ENCODE peak calls at places on chromosomes 4 and X, in seven cellular contexts. D is cardiac fibroblast; S is naive thymus-derived CD4-positive, alpha-beta T cell; O is activated naive CD4-positive, alpha-beta T cell treated with anti-CD3 and anti-CD28 coated beads, Interleukin-2, amount 50 U/mL, for 72 hours; V is activated CD4-positive, CD25-positive, alpha-beta regulatory T cell; A is HCEC 1CT; Y is uterus. P is an unnamed sample.

GRCh38 chr4:23614284-23614892 is 275.5 kb downstream of the PPARGC1A start:
- DNase-seq in O (no peak), S (no peak), A (no peak), V (no peak), D (peak; percentile 9), Y (no peak), P (peak; percentile 54)

GRCh38 chrX:1507511-1508463 is 29.2 kb downstream of the P2RY8 start:
- DNase-seq in D (no peak), O (no peak), A (no peak), S (no peak), Y (no peak), V (no peak), P (no peak)

GRCh38 chrX:36480441-36480990 is 527.6 kb upstream of the FAM47C start:
- DNase-seq in V (no peak), O (no peak), A (no peak), Y (no peak), D (no peak), S (no peak), P (no peak)

GRCh38 chr4:158624889-158625478 is 46.7 kb downstream of the C4orf46 start:
- DNase-seq in Y (no peak), O (peak; percentile 17), S (no peak), V (no peak), A (peak; percentile 32), D (peak; percentile 88), P (peak; percentile 60)

GRCh38 chrX:129769467-129770154 is 10.1 kb upstream of the SASH3 start:
- DNase-seq in V (peak; percentile 7), Y (no peak), A (no peak), O (no peak), S (peak; percentile 49), D (no peak), P (no peak)

GRCh38 chr4:576991-577498 is 950 bp upstream of the TMEM271 start:
- DNase-seq in V (no peak), O (no peak), A (no peak), D (no peak), Y (no peak), S (no peak), P (peak; percentile 34)

GRCh38 chr4:8618961-8619720 is 26.6 kb downstream of the CPZ start:
- DNase-seq in A (no peak), V (no peak), O (no peak), D (no peak), S (no peak), Y (no peak), P (no peak)

GRCh38 chr4:95264843-95265242 is 283.9 kb downstream of the UNC5C start:
- DNase-seq in S (no peak), Y (no peak), V (no peak), O (no peak), A (no peak), D (no peak), P (no peak)

GRCh38 chr4:140641789-140642439 is 73.2 kb upstream of the UCP1 start:
- DNase-seq in V (no peak), D (no peak), A (no peak), Y (no peak), S (no peak), O (no peak), P (no peak)

GRCh38 chr4:107243141-107243779 is 207.1 kb upstream of the DKK2 start:
- DNase-seq in A (no peak), D (no peak), Y (peak; percentile 71), V (no peak), O (no peak), S (no peak), P (no peak)

GRCh38 chrX:22110729-22111494 is 78.8 kb downstream of the PHEX start:
- DNase-seq in A (no peak), O (no peak), S (no peak), V (no peak), D (no peak), Y (no peak), P (no peak)

GRCh38 chr4:4541040-4541631 is 712 bp downstream of the STX18 start:
- DNase-seq in Y (no peak), S (no peak), A (peak; percentile 42), D (peak; percentile 67), O (no peak), V (no peak), P (peak; percentile 28)

GRCh38 chr4:20844311-20844710 is 144.1 kb downstream of the PACRGL start:
- DNase-seq in D (no peak), Y (no peak), V (no peak), O (no peak), A (no peak), S (no peak), P (no peak)